ENCODE peak calls at places on chromosomes 3 and 15, in five cellular contexts. Y, N, G, Q and A are unnamed samples.

GRCh38 chr3:192819001-192819569 is 91.7 kb upstream of the FGF12 start:
- DNase-seq in Y (peak), G (no peak), N (no peak), Q (no peak), A (no peak)

GRCh38 chr3:46422617-46423016 is 15.6 kb downstream of the CCRL2 start:
- DNase-seq in G (no peak), N (no peak), Q (no peak), Y (no peak), A (no peak)

GRCh38 chr3:53525765-53526761 is 31.7 kb downstream of the CACNA1D start:
- DNase-seq in Y (peak), Q (no peak), N (no peak), G (no peak), A (no peak)

GRCh38 chr3:8319935-8320634 is 181.5 kb upstream of the LMCD1 start:
- DNase-seq in N (no peak), Y (peak), Q (no peak), G (no peak), A (no peak)

GRCh38 chr3:171258316-171258715 is 201.9 kb downstream of the TNIK start:
- DNase-seq in G (no peak), Y (no peak), N (no peak), Q (no peak), A (no peak)

GRCh38 chr15:60255390-60255789 is 142.4 kb downstream of the ANXA2 start:
- DNase-seq in G (no peak), Q (no peak), N (no peak), Y (peak), A (no peak)

GRCh38 chr15:65632780-65633384 is 11.1 kb downstream of the SLC24A1 start:
- DNase-seq in G (no peak), Y (peak), Q (no peak), N (no peak), A (no peak)

GRCh38 chr3:33077976-33078375 is 19.0 kb downstream of the GLB1 start:
- DNase-seq in Y (no peak), N (no peak), Q (no peak), G (no peak), A (no peak)

GRCh38 chr15:86106306-86106705 is 26.6 kb downstream of the AGBL1 start:
- DNase-seq in N (no peak), Q (no peak), Y (no peak), G (no peak), A (no peak)

GRCh38 chr3:184229424-184230080 is at the start of gene VWA5B2:
- DNase-seq in N (peak), Q (peak), G (peak), Y (peak), A (peak)

GRCh38 chr15:74802290-74802689 is 10.3 kb upstream of the LMAN1L start:
- DNase-seq in G (no peak), Q (no peak), N (no peak), Y (no peak), A (peak)

GRCh38 chr15:101022306-101022705 is 103.1 kb downstream of the LRRK1 start:
- DNase-seq in Q (no peak), N (no peak), G (no peak), Y (no peak), A (peak)

GRCh38 chr3:11949351-11949750 is 54.8 kb upstream of the SYN2 start:
- DNase-seq in N (no peak), G (no peak), Q (no peak), Y (no peak), A (no peak)

GRCh38 chr15:51077565-51078153 is 17.0 kb downstream of the TNFAIP8L3 start:
- DNase-seq in N (no peak), G (peak), Y (peak), Q (no peak), A (peak)

GRCh38 chr15:59232476-59232875 is 25.8 kb downstream of the LDHAL6B start:
- DNase-seq in G (no peak), Q (no peak), Y (peak), N (no peak), A (no peak)

GRCh38 chr15:46857103-46857502 is 860.2 kb upstream of the SEMA6D start:
- DNase-seq in Q (no peak), G (no peak), N (no peak), Y (no peak), A (no peak)

GRCh38 chr15:59360305-59360704 is 12.4 kb downstream of the MYO1E start:
- DNase-seq in G (no peak), N (no peak), Q (no peak), Y (no peak), A (no peak)

GRCh38 chr15:58249646-58250312 is 111.6 kb downstream of the AQP9 start:
- DNase-seq in G (no peak), Q (no peak), N (no peak), Y (no peak), A (no peak)

GRCh38 chr3:100006570-100007271 is 107.6 kb downstream of the FILIP1L start:
- DNase-seq in Y (peak), N (no peak), G (no peak), Q (no peak), A (no peak)

GRCh38 chr15:90553248-90553745 is 23.6 kb downstream of the CRTC3 start:
- DNase-seq in N (no peak), Q (no peak), Y (peak), G (no peak), A (no peak)

GRCh38 chr3:16280671-16281070 is 15.7 kb downstream of the OXNAD1 start:
- DNase-seq in Q (no peak), Y (no peak), N (no peak), G (no peak), A (no peak)

GRCh38 chr3:50210510-50211367 is 5.7 kb downstream of the SLC38A3 start:
- DNase-seq in G (no peak), N (no peak), Y (no peak), Q (no peak), A (peak)

GRCh38 chr3:134694445-134694844 is 43.6 kb upstream of the KY start:
- DNase-seq in Y (no peak), Q (no peak), N (no peak), G (no peak), A (no peak)

GRCh38 chr3:132659000-132659369 is 624 bp downstream of the ACAD11 start:
- DNase-seq in Y (no peak), Q (no peak), N (no peak), G (no peak), A (no peak)

GRCh38 chr3:132321321-132321720 is 4.1 kb downstream of the ACP3 start:
- DNase-seq in N (no peak), Q (no peak), Y (peak), G (no peak), A (no peak)

GRCh38 chr15:100515758-100516157 is 13.0 kb downstream of the CERS3 start:
- DNase-seq in Q (no peak), N (no peak), G (no peak), Y (no peak), A (no peak)

GRCh38 chr3:123884258-123884831 is at the start of gene MYLK:
- DNase-seq in N (no peak), G (no peak), Y (peak), Q (peak), A (peak)

GRCh38 chr15:60526127-60526616 is 47.2 kb upstream of the ICE2 start:
- DNase-seq in Y (no peak), Q (no peak), G (no peak), N (no peak), A (no peak)